ENCODE peak calls at places on chromosome 6, in nine cellular contexts. B, F, A, S, R, U, M, Z and T are unnamed samples.

GRCh38 chr6:98295776-98296175 is 538.6 kb upstream of the POU3F2 start:
- DNase-seq in Z (no peak), U (no peak), M (no peak), A (no peak), F (no peak), B (no peak), R (no peak), S (no peak), T (no peak)

GRCh38 chr6:85186546-85187170 is 263.2 kb upstream of the NT5E start:
- DNase-seq in A (no peak), U (peak), R (no peak), S (no peak), B (no peak), Z (no peak), M (no peak), F (no peak), T (no peak)

GRCh38 chr6:21826460-21826859 is 232.9 kb downstream of the SOX4 start:
- DNase-seq in M (no peak), F (no peak), B (no peak), R (no peak), A (no peak), Z (no peak), S (no peak), U (no peak), T (no peak)

GRCh38 chr6:22296067-22296466 is 769 bp downstream of the PRL start:
- DNase-seq in R (no peak), U (no peak), F (no peak), M (no peak), B (no peak), Z (no peak), S (no peak), A (no peak), T (no peak)

GRCh38 chr6:78629154-78629721 is 238.1 kb upstream of the IRAK1BP1 start:
- DNase-seq in F (no peak), R (no peak), B (peak), A (no peak), U (peak), Z (no peak), S (peak), M (peak), T (no peak)

GRCh38 chr6:163355471-163355991 is 59.0 kb upstream of the QKI start:
- DNase-seq in R (no peak), A (peak), Z (no peak), U (peak), F (no peak), B (peak), S (no peak), M (no peak), T (peak)

GRCh38 chr6:43986177-43986825 is 141.0 kb downstream of the MRPL14 start:
- DNase-seq in F (no peak), B (no peak), A (no peak), M (no peak), U (no peak), R (no peak), Z (no peak), S (no peak), T (no peak)

GRCh38 chr6:164534070-164534766 is 775.2 kb downstream of the C6orf118 start:
- DNase-seq in M (no peak), F (no peak), U (no peak), R (no peak), B (no peak), A (no peak), S (no peak), Z (no peak), T (no peak)

GRCh38 chr6:8855411-8855810 is 420.1 kb upstream of the SLC35B3 start:
- DNase-seq in R (no peak), A (no peak), M (no peak), B (no peak), Z (no peak), U (no peak), S (no peak), F (no peak), T (peak)

GRCh38 chr6:107116328-107116892 is 1.1 kb upstream of the BEND3 start:
- DNase-seq in A (no peak), Z (peak), M (peak), R (no peak), B (no peak), S (peak), F (no peak), U (peak), T (peak)

GRCh38 chr6:169395080-169395805 is 141.6 kb upstream of the THBS2 start:
- DNase-seq in S (no peak), B (no peak), A (no peak), F (no peak), M (no peak), Z (no peak), R (no peak), U (no peak), T (no peak)

GRCh38 chr6:43584892-43585570 is 9.0 kb downstream of the POLH start:
- DNase-seq in M (no peak), R (no peak), F (no peak), S (no peak), A (no peak), U (peak), B (no peak), Z (no peak), T (no peak)